ENCODE peak calls at places on chromosomes 2 and 18, in four cellular contexts. One of them, this sample, is unnamed.

GRCh38 chr2:237734905-237735623 is 63.5 kb upstream of the RBM44 start:
- DNase-seq in H1: no peak
- DNase-seq in GM12878: no peak
- DNase-seq in HepG2: no peak
- DNase-seq in this sample: no peak

GRCh38 chr18:34803877-34804276 is 93.8 kb downstream of the DTNA start:
- DNase-seq in HepG2: no peak
- DNase-seq in GM12878: no peak
- DNase-seq in H1: no peak
- DNase-seq in this sample: no peak

GRCh38 chr2:96470636-96471035 is 34.5 kb downstream of the NEURL3 start:
- DNase-seq in HepG2: no peak
- DNase-seq in GM12878: no peak
- DNase-seq in H1: peak; percentile 77
- DNase-seq in this sample: no peak

GRCh38 chr2:122643725-122644329 is 888.4 kb downstream of the TSN start:
- DNase-seq in HepG2: no peak
- DNase-seq in H1: no peak
- DNase-seq in GM12878: no peak
- DNase-seq in this sample: no peak

GRCh38 chr2:25825238-25825637 is 53.0 kb downstream of the ASXL2 start:
- DNase-seq in H1: no peak
- DNase-seq in HepG2: no peak
- DNase-seq in GM12878: no peak
- DNase-seq in this sample: no peak

GRCh38 chr2:158578703-158579330 is 122.1 kb downstream of the PKP4 start:
- DNase-seq in HepG2: no peak
- DNase-seq in GM12878: no peak
- DNase-seq in H1: no peak
- DNase-seq in this sample: no peak

GRCh38 chr18:57078614-57079013 is 68.3 kb upstream of the BOD1L2 start:
- DNase-seq in GM12878: no peak
- DNase-seq in HepG2: no peak
- DNase-seq in H1: no peak
- DNase-seq in this sample: no peak

GRCh38 chr2:50484371-50484770 is 547.6 kb downstream of the NRXN1 start:
- DNase-seq in H1: no peak
- DNase-seq in HepG2: no peak
- DNase-seq in GM12878: no peak
- DNase-seq in this sample: no peak

GRCh38 chr2:227774011-227774624 is 28.4 kb downstream of the SCYGR8 start:
- DNase-seq in GM12878: no peak
- DNase-seq in H1: no peak
- DNase-seq in HepG2: peak; percentile 69
- DNase-seq in this sample: no peak

GRCh38 chr2:209472386-209472832 is 48.6 kb downstream of the MAP2 start:
- DNase-seq in HepG2: no peak
- DNase-seq in H1: no peak
- DNase-seq in GM12878: no peak
- DNase-seq in this sample: peak; percentile 16

GRCh38 chr2:56151841-56152240 is 31.9 kb upstream of the CCDC85A start:
- DNase-seq in HepG2: no peak
- DNase-seq in H1: no peak
- DNase-seq in GM12878: no peak
- DNase-seq in this sample: no peak

DNA sequence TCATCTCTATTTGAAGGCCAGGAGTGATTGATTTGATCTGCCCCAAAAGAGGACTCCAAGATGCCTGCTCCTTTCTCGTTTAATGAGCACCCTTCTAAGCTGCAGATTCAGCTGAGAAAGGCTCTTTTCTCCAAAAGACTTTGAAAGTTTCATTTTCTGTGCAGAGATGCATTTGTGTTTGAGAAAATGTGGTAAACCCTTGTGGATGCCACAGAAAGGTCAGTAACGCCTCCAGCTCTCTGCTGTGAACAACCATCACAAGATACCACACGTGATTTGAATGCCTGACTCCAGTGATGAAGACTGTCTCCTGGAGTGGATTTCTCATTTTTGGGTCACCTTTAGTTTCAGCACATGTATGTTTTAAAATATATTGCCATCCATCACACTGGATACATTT is 35.0 kb upstream of the CCDC85A start:
- DNase-seq in H1: no peak
- DNase-seq in GM12878: no peak
- DNase-seq in HepG2: no peak
- DNase-seq in this sample: no peak
- TF ChIP-seq ZNF274 in H1: no peak
- TF ChIP-seq ZNF274 in GM12878: no peak
- TF ChIP-seq ZNF274 in HepG2: no peak
- TF ChIP-seq ZNF274 in this sample: no peak

DNA sequence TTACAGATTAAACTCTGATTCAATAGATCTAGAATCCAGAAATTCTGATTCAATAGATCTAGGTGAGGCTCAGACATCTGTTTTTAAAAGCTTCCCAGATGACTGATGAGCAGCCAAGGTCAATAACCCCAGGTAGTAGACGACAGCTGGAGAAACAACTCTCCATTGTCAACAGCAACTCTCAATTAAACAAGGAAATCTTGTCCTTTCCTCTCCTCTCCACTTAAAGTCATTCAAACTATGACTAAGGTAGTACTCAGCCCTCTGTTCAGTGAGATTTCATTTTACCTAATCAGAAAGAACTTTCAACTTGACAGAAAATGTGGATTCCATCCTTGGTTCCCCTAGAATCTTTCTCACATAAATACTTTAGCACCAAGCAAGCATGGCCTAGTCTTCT is 94.6 kb upstream of the SCG2 start:
- DNase-seq in H1: no peak
- DNase-seq in GM12878: no peak
- DNase-seq in HepG2: peak; percentile 41
- DNase-seq in this sample: no peak
- TF ChIP-seq SUZ12 in H1: no peak
- TF ChIP-seq SUZ12 in GM12878: no peak
- TF ChIP-seq SUZ12 in HepG2: no peak
- TF ChIP-seq SUZ12 in this sample: no peak

GRCh38 chr2:134086594-134087219 is 167.2 kb upstream of the MGAT5 start:
- DNase-seq in H1: no peak
- DNase-seq in GM12878: no peak
- DNase-seq in HepG2: no peak
- DNase-seq in this sample: no peak
- TF ChIP-seq YY1 in H1: no peak
- TF ChIP-seq YY1 in GM12878: no peak
- TF ChIP-seq YY1 in HepG2: no peak
- TF ChIP-seq YY1 in this sample: no peak

DNA sequence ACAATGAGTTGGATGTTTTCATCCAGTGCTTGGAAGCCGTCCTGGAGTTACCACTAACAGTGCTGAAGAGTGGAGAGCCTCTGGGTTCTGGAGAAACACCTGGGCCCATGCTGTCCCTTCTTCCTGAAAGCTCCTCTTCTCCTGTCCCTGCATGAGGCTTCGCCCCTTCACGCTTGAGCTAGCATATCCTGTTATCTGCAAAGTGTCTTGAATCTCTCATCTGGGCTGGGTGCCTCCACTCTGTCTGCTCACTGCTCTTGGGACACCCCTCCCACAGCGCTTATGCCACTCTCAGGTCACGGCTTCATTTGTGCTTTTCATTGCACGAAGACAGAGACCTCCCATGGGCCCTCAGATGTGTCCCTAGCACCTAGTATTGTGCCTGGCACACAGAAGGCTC is 154.5 kb downstream of the MYCN start:
- DNase-seq in H1: no peak
- DNase-seq in GM12878: no peak
- DNase-seq in HepG2: no peak
- DNase-seq in this sample: no peak
- TF ChIP-seq ZNF274 in H1: no peak
- TF ChIP-seq ZNF274 in GM12878: no peak
- TF ChIP-seq ZNF274 in HepG2: no peak
- TF ChIP-seq ZNF274 in this sample: no peak

GRCh38 chr2:201882353-201883095 is 76.2 kb downstream of the CDK15 start:
- DNase-seq in HepG2: no peak
- DNase-seq in GM12878: no peak
- DNase-seq in H1: no peak
- DNase-seq in this sample: no peak

GRCh38 chr2:201881382-201881720 is 75.0 kb downstream of the CDK15 start:
- DNase-seq in GM12878: no peak
- DNase-seq in HepG2: no peak
- DNase-seq in H1: no peak
- DNase-seq in this sample: no peak

GRCh38 chr2:201879986-201880385 is 73.6 kb downstream of the CDK15 start:
- DNase-seq in GM12878: no peak
- DNase-seq in HepG2: no peak
- DNase-seq in H1: no peak
- DNase-seq in this sample: no peak

GRCh38 chr2:201881731-201882130 is 75.4 kb downstream of the CDK15 start:
- DNase-seq in H1: no peak
- DNase-seq in GM12878: no peak
- DNase-seq in HepG2: no peak
- DNase-seq in this sample: no peak

GRCh38 chr2:201880620-201881381 is 74.5 kb downstream of the CDK15 start:
- DNase-seq in GM12878: no peak
- DNase-seq in HepG2: no peak
- DNase-seq in H1: no peak
- DNase-seq in this sample: no peak
- TF ChIP-seq SUZ12 in GM12878: no peak
- TF ChIP-seq SUZ12 in HepG2: no peak
- TF ChIP-seq SUZ12 in H1: no peak
- TF ChIP-seq SUZ12 in this sample: no peak

GRCh38 chr18:5964108-5964507 is 68.8 kb upstream of the TMEM200C start:
- DNase-seq in GM12878: no peak
- DNase-seq in H1: no peak
- DNase-seq in HepG2: no peak
- DNase-seq in this sample: no peak

GRCh38 chr18:5963267-5963666 is 67.9 kb upstream of the TMEM200C start:
- DNase-seq in H1: no peak
- DNase-seq in GM12878: no peak
- DNase-seq in HepG2: no peak
- DNase-seq in this sample: no peak

GRCh38 chr18:5964596-5964995 is 69.3 kb upstream of the TMEM200C start:
- DNase-seq in HepG2: no peak
- DNase-seq in H1: no peak
- DNase-seq in GM12878: no peak
- DNase-seq in this sample: no peak

GRCh38 chr18:5966514-5966913 is 71.2 kb upstream of the TMEM200C start:
- DNase-seq in H1: no peak
- DNase-seq in GM12878: no peak
- DNase-seq in HepG2: no peak
- DNase-seq in this sample: no peak

DNA sequence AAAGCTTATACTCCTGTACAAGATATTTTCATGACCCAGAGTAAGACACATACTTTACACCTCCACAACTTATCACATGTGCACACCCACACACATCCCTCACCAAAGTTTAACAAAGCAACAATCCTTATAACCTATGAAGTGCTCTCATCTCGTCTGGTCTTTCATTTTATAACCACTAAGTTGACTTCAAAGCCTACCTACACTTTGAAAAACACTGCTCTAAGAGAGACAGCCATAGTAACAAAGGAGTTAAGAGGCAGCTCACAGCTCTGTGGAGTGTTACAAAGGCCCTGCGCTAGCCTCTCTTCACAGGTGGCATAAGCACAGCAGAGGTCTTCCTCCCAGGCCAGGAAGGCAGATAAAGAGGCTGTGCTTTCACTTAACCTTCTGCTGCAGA is 69.7 kb upstream of the TMEM200C start:
- DNase-seq in HepG2: no peak
- DNase-seq in GM12878: no peak
- DNase-seq in H1: no peak
- DNase-seq in this sample: no peak
- TF ChIP-seq YY1 in HepG2: no peak
- TF ChIP-seq YY1 in GM12878: no peak
- TF ChIP-seq YY1 in H1: no peak
- TF ChIP-seq YY1 in this sample: no peak

GRCh38 chr2:136116813-136117390 is 1.0 kb downstream of the CXCR4 start:
- DNase-seq in H1: no peak
- DNase-seq in HepG2: no peak
- DNase-seq in GM12878: no peak
- DNase-seq in this sample: no peak
- TF ChIP-seq ZNF274 in H1: no peak
- TF ChIP-seq ZNF274 in HepG2: no peak
- TF ChIP-seq ZNF274 in GM12878: no peak
- TF ChIP-seq ZNF274 in this sample: no peak

GRCh38 chr2:217893440-217893839 is 109.4 kb downstream of the TNS1 start:
- DNase-seq in H1: no peak
- DNase-seq in GM12878: no peak
- DNase-seq in HepG2: no peak
- DNase-seq in this sample: no peak
- TF ChIP-seq SUZ12 in H1: no peak
- TF ChIP-seq SUZ12 in GM12878: no peak
- TF ChIP-seq SUZ12 in HepG2: no peak
- TF ChIP-seq SUZ12 in this sample: no peak

GRCh38 chr18:39415471-39415870 is 1849.9 kb upstream of the CELF4 start:
- DNase-seq in H1: no peak
- DNase-seq in GM12878: no peak
- DNase-seq in HepG2: no peak
- DNase-seq in this sample: no peak

GRCh38 chr18:39419315-39419714 is 1853.7 kb upstream of the CELF4 start:
- DNase-seq in GM12878: no peak
- DNase-seq in HepG2: peak; percentile 75
- DNase-seq in H1: no peak
- DNase-seq in this sample: no peak

GRCh38 chr18:39414009-39414700 is 1848.6 kb upstream of the CELF4 start:
- DNase-seq in HepG2: no peak
- DNase-seq in H1: no peak
- DNase-seq in GM12878: no peak
- DNase-seq in this sample: no peak
- TF ChIP-seq YY1 in HepG2: no peak
- TF ChIP-seq YY1 in H1: no peak
- TF ChIP-seq YY1 in GM12878: no peak
- TF ChIP-seq YY1 in this sample: no peak

This sample was measured in NT2/D1.